ENCODE peak calls at places on chromosome 21, in five cellular contexts. U is GOT3, W is NCI-H510A, J is MM.1S, N is HEK293T. Q is an unnamed sample.

GRCh38 chr21:45981641-45982255 is at the start of gene COL6A1:
- DNase-seq in W (no peak), N (peak; percentile 89), J (no peak), U (peak; percentile 58), Q (no peak)

GRCh38 chr21:18468775-18469174 is 65.2 kb upstream of the TMPRSS15 start:
- DNase-seq in W (no peak), N (no peak), U (no peak), J (peak; percentile 60), Q (no peak)

GRCh38 chr21:41834252-41834925 is 44.8 kb downstream of the PRDM15 start:
- DNase-seq in U (no peak), W (no peak), N (no peak), J (peak; percentile 18), Q (no peak)

GRCh38 chr21:36642777-36643176 is 56.1 kb upstream of the SIM2 start:
- DNase-seq in J (no peak), W (no peak), U (no peak), N (no peak), Q (no peak)

GRCh38 chr21:34844924-34845238 is 176.1 kb downstream of the CLIC6 start:
- DNase-seq in U (no peak), N (no peak), W (peak; percentile 46), J (peak; percentile 55), Q (no peak)

GRCh38 chr21:22904385-22904784 is 1906.2 kb downstream of the NCAM2 start:
- DNase-seq in J (no peak), W (no peak), N (no peak), U (no peak), Q (no peak)

GRCh38 chr21:15793109-15793508 is 63.3 kb downstream of the USP25 start:
- DNase-seq in U (no peak), J (no peak), W (no peak), N (no peak), Q (no peak)

GRCh38 chr21:45894107-45894810 is 87.3 kb upstream of the COL6A1 start:
- DNase-seq in W (no peak), J (no peak), N (no peak), U (no peak), Q (no peak)

GRCh38 chr21:46144464-46145070 is 10.8 kb downstream of the FTCD start:
- DNase-seq in W (no peak), U (no peak), J (no peak), N (no peak), Q (no peak)

GRCh38 chr21:41706678-41707077 is 60.2 kb downstream of the RIPK4 start:
- DNase-seq in W (no peak), U (no peak), N (no peak), J (no peak), Q (no peak)

GRCh38 chr21:36730291-36731281 is 31.7 kb downstream of the SIM2 start:
- DNase-seq in J (no peak), N (no peak), U (no peak), W (no peak), Q (no peak)

GRCh38 chr21:15192243-15192642 is 127.4 kb upstream of the NRIP1 start:
- DNase-seq in J (no peak), U (no peak), N (no peak), W (no peak), Q (no peak)

GRCh38 chr21:38888956-38889605 is 83.4 kb downstream of the ETS2 start:
- DNase-seq in U (no peak), N (no peak), W (no peak), J (no peak), Q (no peak)

GRCh38 chr21:38333290-38334272 is 76.8 kb downstream of the KCNJ15 start:
- DNase-seq in W (no peak), U (no peak), J (no peak), N (no peak), Q (no peak)

GRCh38 chr21:22223385-22223784 is 1225.2 kb downstream of the NCAM2 start:
- DNase-seq in J (peak; percentile 60), N (no peak), U (no peak), W (no peak), Q (no peak)

GRCh38 chr21:14595449-14595848 is 49.3 kb upstream of the SAMSN1 start:
- DNase-seq in W (no peak), N (no peak), J (no peak), U (no peak), Q (no peak)

GRCh38 chr21:26852422-26852821 is 7.2 kb upstream of the ADAMTS1 start:
- DNase-seq in N (no peak), W (no peak), U (no peak), J (no peak), Q (no peak)

GRCh38 chr21:29074783-29075182 is 1.3 kb upstream of the CCT8 start:
- DNase-seq in J (no peak), U (no peak), N (no peak), W (no peak), Q (no peak)

GRCh38 chr21:45366931-45367401 is 38.0 kb upstream of the COL18A1 start:
- DNase-seq in N (no peak), W (no peak), U (peak; percentile 47), J (no peak), Q (peak; percentile 92)

GRCh38 chr21:16587141-16587570 is 857.4 kb downstream of the USP25 start:
- DNase-seq in U (peak; percentile 9), N (peak; percentile 51), W (no peak), J (peak; percentile 80), Q (no peak)

GRCh38 chr21:33411949-33412430 is 8.8 kb downstream of the IFNGR2 start:
- DNase-seq in U (no peak), N (no peak), W (no peak), J (no peak), Q (no peak)

GRCh38 chr21:42746240-42746592 is 92.8 kb downstream of the PDE9A start:
- DNase-seq in U (no peak), J (no peak), W (no peak), N (no peak), Q (no peak)